ENCODE peak calls at places on chromosomes 5 and 9, in nine cellular contexts. P is RKO, X is HFFc6, I is endodermal cell, U is SHP77 treated with DMSO at 0.1 percent for 48 hours, M is fibroblast of gingiva, D is neural progenitor cell, G is NCI-H1417, Q is psoas muscle. K is an unnamed sample.

GRCh38 chr5:54522080-54522479 is 4.5 kb downstream of the SNX18 start:
- DNase-seq in I (no peak), U (no peak), M (no peak), Q (no peak), X (no peak), D (no peak), G (no peak), P (no peak), K (no peak)

GRCh38 chr5:52692039-52692438 is 95.7 kb upstream of the ITGA1 start:
- DNase-seq in G (no peak), U (no peak), I (no peak), D (no peak), X (peak; percentile 43), Q (no peak), P (peak; percentile 5), M (no peak), K (no peak)

GRCh38 chr5:158284242-158284641 is 425.3 kb upstream of the CLINT1 start:
- DNase-seq in X (no peak), Q (no peak), I (no peak), D (no peak), P (no peak), M (no peak), G (no peak), U (no peak), K (no peak)

GRCh38 chr5:151071021-151071420 is 9.8 kb downstream of the TNIP1 start:
- DNase-seq in X (no peak), Q (no peak), G (no peak), U (no peak), P (no peak), I (no peak), M (no peak), D (no peak), K (no peak)

GRCh38 chr9:14062449-14063187 is 251.3 kb downstream of the NFIB start:
- DNase-seq in I (no peak), Q (no peak), G (peak; percentile 34), M (no peak), P (peak; percentile 15), X (peak; percentile 45), D (no peak), U (no peak), K (peak; percentile 67)

GRCh38 chr5:31823477-31823876 is 184.5 kb downstream of the PDZD2 start:
- DNase-seq in U (no peak), D (no peak), Q (no peak), I (no peak), G (no peak), P (no peak), M (no peak), X (no peak), K (no peak)

GRCh38 chr5:141488591-141489478 is at the start of gene PCDHGC5:
- DNase-seq in D (no peak), Q (no peak), M (peak; percentile 22), I (peak; percentile 63), X (peak; percentile 76), U (no peak), G (no peak), P (peak; percentile 82), K (no peak)

GRCh38 chr9:132885691-132886357 is 7.1 kb downstream of the SPACA9 start:
- DNase-seq in Q (no peak), G (no peak), D (no peak), X (no peak), U (no peak), P (no peak), M (no peak), I (no peak), K (no peak)

GRCh38 chr5:145161384-145161783 is 673.8 kb downstream of the PRELID2 start:
- DNase-seq in M (no peak), D (peak; percentile 87), Q (no peak), U (no peak), I (no peak), X (no peak), P (no peak), G (no peak), K (no peak)

GRCh38 chr9:136021171-136021890 is 60.2 kb upstream of the UBAC1 start:
- DNase-seq in I (peak; percentile 67), D (no peak), P (no peak), G (no peak), U (no peak), Q (no peak), X (no peak), M (no peak), K (no peak)

GRCh38 chr9:18447131-18447530 is 26.8 kb upstream of the ADAMTSL1 start:
- DNase-seq in I (no peak), X (no peak), P (no peak), M (peak; percentile 78), Q (peak; percentile 18), G (no peak), D (no peak), U (no peak), K (no peak)

GRCh38 chr5:80406980-80407734 is 707 bp upstream of the ZFYVE16 start:
- DNase-seq in U (no peak), I (peak; percentile 42), Q (peak; percentile 36), D (no peak), G (no peak), M (peak; percentile 66), P (no peak), X (peak; percentile 7), K (no peak)

GRCh38 chr9:82988488-82988887 is 74.5 kb downstream of the RASEF start:
- DNase-seq in I (peak; percentile 60), X (no peak), U (no peak), P (no peak), M (no peak), D (no peak), Q (no peak), G (no peak), K (no peak)

GRCh38 chr9:108070861-108071260 is 581.3 kb upstream of the KLF4 start:
- DNase-seq in X (no peak), M (no peak), P (no peak), U (no peak), G (no peak), I (no peak), D (no peak), Q (no peak), K (no peak)

GRCh38 chr5:61304611-61305369 is 27.3 kb upstream of the ZSWIM6 start:
- DNase-seq in M (peak; percentile 73), P (peak; percentile 51), X (peak; percentile 88), G (no peak), U (no peak), D (no peak), I (peak; percentile 57), Q (no peak), K (no peak)

GRCh38 chr5:132496631-132497487 is 6.3 kb upstream of the IRF1 start:
- DNase-seq in U (peak; percentile 40), I (peak; percentile 96), X (peak; percentile 70), Q (peak; percentile 91), D (peak; percentile 92), P (peak; percentile 84), G (peak; percentile 70), M (peak; percentile 87), K (no peak)

GRCh38 chr9:109730228-109730627 is 49.8 kb upstream of the PALM2AKAP2 start:
- DNase-seq in G (peak; percentile 26), I (no peak), X (no peak), D (no peak), P (no peak), Q (no peak), U (no peak), M (no peak), K (no peak)

GRCh38 chr5:109803854-109804253 is 114.1 kb downstream of the MAN2A1 start:
- DNase-seq in D (no peak), Q (no peak), U (no peak), M (no peak), G (no peak), P (no peak), X (no peak), I (no peak), K (no peak)

GRCh38 chr9:133637451-133638055 is 1.4 kb downstream of the DBH start:
- DNase-seq in G (no peak), I (no peak), X (no peak), M (no peak), Q (no peak), U (no peak), P (no peak), D (peak; percentile 78), K (no peak)